ENCODE peak calls at places on chromosomes 5 and 9, in seven cellular contexts. W is colonic mucosa, R is choroid plexus epithelial cell, D is osteocyte, X is GM23338, K is A549, Q is GM13977. Y is an unnamed sample.

GRCh38 chr9:19441730-19442129 is 32.9 kb downstream of the ACER2 start:
- DNase-seq in R (no peak), W (no peak), X (no peak), D (no peak), Q (peak; percentile 71), K (no peak), Y (no peak)

GRCh38 chr9:87880116-87880515 is 2.6 kb upstream of the SPATA31E1 start:
- DNase-seq in D (no peak), X (no peak), R (peak; percentile 49), K (no peak), Q (no peak), W (no peak), Y (no peak)

GRCh38 chr5:99105216-99105615 is 176.4 kb upstream of the CHD1 start:
- DNase-seq in W (no peak), X (no peak), R (peak; percentile 52), K (no peak), D (no peak), Q (no peak), Y (no peak)

GRCh38 chr5:19322716-19323485 is 665.1 kb downstream of the CDH18 start:
- DNase-seq in W (no peak), K (peak; percentile 39), R (peak; percentile 1), D (no peak), X (peak; percentile 2), Q (no peak), Y (no peak)

GRCh38 chr5:88792144-88792840 is 90.7 kb downstream of the MEF2C start:
- DNase-seq in Q (no peak), X (no peak), W (no peak), D (no peak), R (peak; percentile 37), K (no peak), Y (no peak)

GRCh38 chr5:163306421-163306820 is 131.0 kb upstream of the CCNG1 start:
- DNase-seq in Q (no peak), D (no peak), R (peak; percentile 12), K (peak; percentile 47), W (no peak), X (peak; percentile 62), Y (no peak)

GRCh38 chr9:109652971-109653370 is 127.0 kb upstream of the PALM2AKAP2 start:
- DNase-seq in Q (no peak), X (peak; percentile 53), D (no peak), W (no peak), K (peak; percentile 36), R (peak; percentile 68), Y (no peak)

GRCh38 chr5:158805195-158805594 is 294.5 kb downstream of the EBF1 start:
- DNase-seq in Q (no peak), W (no peak), R (no peak), D (no peak), X (no peak), K (no peak), Y (no peak)

GRCh38 chr9:12204512-12204911 is 488.7 kb upstream of the TYRP1 start:
- DNase-seq in W (no peak), D (no peak), Q (no peak), K (no peak), R (no peak), X (no peak), Y (no peak)

GRCh38 chr9:138006576-138007233 is 129.1 kb downstream of the CACNA1B start:
- DNase-seq in D (no peak), Q (no peak), K (no peak), X (no peak), R (no peak), W (no peak), Y (no peak)

GRCh38 chr5:3322642-3323041 is 273.0 kb upstream of the IRX1 start:
- DNase-seq in Q (no peak), K (no peak), D (no peak), W (no peak), R (no peak), X (no peak), Y (no peak)

GRCh38 chr9:33943389-33943788 is 105.3 kb downstream of the UBAP2 start:
- DNase-seq in W (no peak), X (no peak), D (no peak), K (no peak), R (peak; percentile 28), Q (no peak), Y (no peak)

GRCh38 chr9:112604790-112605189 is 113.1 kb downstream of the INIP start:
- DNase-seq in K (no peak), W (no peak), D (no peak), Q (no peak), R (no peak), X (no peak), Y (no peak)

GRCh38 chr5:65483474-65484346 is 2.0 kb upstream of the ADAMTS6 start:
- DNase-seq in X (peak; percentile 82), Q (peak; percentile 45), R (peak; percentile 88), D (no peak), K (peak; percentile 63), W (no peak), Y (no peak)

GRCh38 chr5:107135391-107135790 is 535.3 kb downstream of the EFNA5 start:
- DNase-seq in W (no peak), Q (no peak), R (peak; percentile 75), D (no peak), K (peak; percentile 4), X (no peak), Y (no peak)

GRCh38 chr9:16119861-16120641 is 567.2 kb downstream of the CCDC171 start:
- DNase-seq in W (no peak), X (peak; percentile 11), R (peak; percentile 92), K (no peak), Q (no peak), D (no peak), Y (no peak)

GRCh38 chr9:37032713-37033112 is 1.4 kb downstream of the PAX5 start:
- DNase-seq in D (no peak), R (no peak), K (no peak), W (no peak), X (no peak), Q (peak; percentile 55), Y (no peak)

GRCh38 chr5:178284996-178285395 is 52.4 kb upstream of the PHYKPL start:
- DNase-seq in Q (no peak), X (no peak), R (no peak), W (no peak), D (no peak), K (no peak), Y (no peak)

GRCh38 chr5:56814963-56815656 is at the start of gene MAP3K1:
- DNase-seq in X (peak; percentile 69), R (peak; percentile 65), W (peak; percentile 85), Q (peak; percentile 90), K (peak; percentile 79), D (peak; percentile 93), Y (peak; percentile 89)

GRCh38 chr5:31280210-31280609 is 86.7 kb downstream of the CDH6 start:
- DNase-seq in D (no peak), X (no peak), W (no peak), Q (no peak), K (no peak), R (peak; percentile 57), Y (no peak)

GRCh38 chr5:164597293-164597900 is 1092.0 kb downstream of the MAT2B start:
- DNase-seq in D (no peak), X (peak; percentile 75), W (no peak), R (no peak), Q (peak; percentile 17), K (peak; percentile 14), Y (peak; percentile 18)

GRCh38 chr5:154321546-154321945 is 124.3 kb upstream of the SAP30L start:
- DNase-seq in W (no peak), K (no peak), D (no peak), R (no peak), Q (no peak), X (no peak), Y (no peak)
- TF ChIP-seq CTCF in W (no peak), K (no peak), D (no peak), R (no peak), Q (no peak), X (no peak), Y (no peak)

DNA sequence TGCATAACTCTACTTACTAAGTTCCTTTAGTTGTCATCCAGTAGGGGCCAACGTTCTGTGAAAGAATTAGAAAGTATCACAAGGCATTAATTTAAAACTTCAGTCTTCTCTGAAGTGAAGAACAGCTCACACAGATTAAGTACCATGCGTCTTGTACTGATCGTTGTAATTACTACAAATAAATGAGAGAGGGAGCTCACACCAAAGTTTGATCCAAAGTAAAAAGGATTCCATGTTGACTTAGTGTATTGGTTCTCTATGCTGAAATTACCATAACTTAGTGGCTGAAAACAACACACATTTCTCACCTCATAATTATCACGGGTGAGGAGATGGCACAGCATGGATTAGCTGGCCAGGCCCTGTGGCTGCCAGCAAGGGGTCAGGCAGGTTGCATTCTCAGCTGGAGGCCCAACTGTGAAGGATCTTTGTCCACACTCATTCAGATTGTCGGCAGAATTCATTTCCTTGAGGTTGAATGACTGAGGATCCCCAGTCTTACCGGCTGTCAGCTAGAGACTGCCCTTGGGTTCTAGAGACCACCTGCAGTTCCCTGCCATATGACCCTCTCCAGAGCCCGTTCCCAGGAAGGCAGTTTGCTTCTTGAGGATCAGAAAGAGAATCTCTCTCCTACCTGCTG is 169.1 kb downstream of the YTHDC2 start:
- DNase-seq in D (no peak), X (peak; percentile 52), Q (no peak), W (no peak), K (peak; percentile 3), R (peak; percentile 22), Y (no peak)
- TF ChIP-seq CTCF in D (peak; percentile 48), X (peak; percentile 49), Q (no peak), W (no peak), K (no peak), R (peak; percentile 21), Y (peak; percentile 15)

GRCh38 chr9:107043886-107044285 is 180.9 kb downstream of the ZNF462 start:
- DNase-seq in X (no peak), K (no peak), R (peak; percentile 20), D (no peak), Q (no peak), W (no peak), Y (no peak)
- TF ChIP-seq CTCF in X (no peak), K (no peak), R (peak; percentile 7), D (peak; percentile 15), Q (no peak), W (no peak), Y (no peak)

DNA sequence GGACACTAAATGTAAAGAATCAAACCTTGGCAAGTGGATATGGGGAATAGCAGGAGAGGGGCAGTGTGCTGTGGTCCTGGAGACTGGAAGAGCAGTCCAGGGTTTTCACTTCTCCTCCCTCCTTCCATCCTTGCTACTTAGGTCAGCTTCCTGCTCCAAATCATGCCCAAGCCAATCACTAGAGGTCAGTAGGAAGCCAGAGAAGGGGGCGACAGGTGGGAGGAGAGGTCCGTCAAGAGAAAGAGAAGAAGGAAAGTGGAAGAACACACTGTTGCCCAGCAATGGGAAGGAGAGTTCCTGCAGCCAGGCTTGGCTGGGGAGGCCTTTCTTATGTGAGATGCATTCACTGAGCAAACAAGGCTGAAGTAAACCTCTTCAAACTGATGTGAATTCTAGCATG is 289.6 kb downstream of the DTWD2 start:
- DNase-seq in D (no peak), Q (no peak), K (no peak), X (peak; percentile 71), W (no peak), R (no peak), Y (no peak)
- TF ChIP-seq CTCF in D (no peak), Q (no peak), K (no peak), X (peak; percentile 57), W (no peak), R (no peak), Y (no peak)

GRCh38 chr5:116361171-116361967 is 213.3 kb downstream of the SEMA6A start:
- DNase-seq in Q (no peak), X (peak; percentile 90), D (no peak), W (peak; percentile 60), R (peak; percentile 50), K (no peak), Y (peak; percentile 49)
- TF ChIP-seq CTCF in Q (no peak), X (no peak), D (no peak), W (no peak), R (peak; percentile 49), K (no peak), Y (no peak)

Y was measured in endothelial cell.